ENCODE peak calls at places on chromosomes 4 and X, in five cellular contexts. P, Y, A, W and R are unnamed samples.
A peak's percentile ranks its signal among the peaks of the same experiment; 100 is the strongest.

GRCh38 chrX:115191490-115192243 is 2.5 kb downstream of the RBMXL3 start:
- DNase-seq in P (no peak), Y (no peak), A (no peak), W (no peak), R (no peak)

GRCh38 chr4:119139316-119139715 is 3.7 kb downstream of the MYOZ2 start:
- DNase-seq in P (no peak), Y (no peak), A (no peak), W (no peak), R (no peak)

GRCh38 chrX:16882188-16882587 is 12.0 kb upstream of the RBBP7 start:
- DNase-seq in P (peak; percentile 18), Y (no peak), A (no peak), W (no peak), R (no peak)

GRCh38 chr4:20838476-20838875 is 138.2 kb downstream of the PACRGL start:
- DNase-seq in P (no peak), Y (no peak), A (no peak), W (no peak), R (no peak)

GRCh38 chr4:88672987-88673386 is 24.6 kb downstream of the NAP1L5 start:
- DNase-seq in P (no peak), Y (peak; percentile 48), A (no peak), W (no peak), R (no peak)

GRCh38 chrX:44580466-44580865 is 37.8 kb upstream of the FUNDC1 start:
- DNase-seq in P (no peak), Y (no peak), A (no peak), W (no peak), R (no peak)

GRCh38 chr4:5366421-5366820 is 315.1 kb downstream of the STK32B start:
- DNase-seq in P (no peak), Y (no peak), A (no peak), W (no peak), R (no peak)

GRCh38 chrX:110536788-110537187 is 178.1 kb downstream of the RTL9 start:
- DNase-seq in P (no peak), Y (no peak), A (no peak), W (no peak), R (no peak)

GRCh38 chr4:57254727-57255126 is 144.5 kb upstream of the IGFBP7 start:
- DNase-seq in P (no peak), Y (no peak), A (no peak), W (no peak), R (no peak)

GRCh38 chrX:88146577-88146976 is 600.4 kb upstream of the CPXCR1 start:
- DNase-seq in P (no peak), Y (no peak), A (no peak), W (no peak), R (no peak)

GRCh38 chrX:119647552-119648420 is 41.6 kb upstream of the NKRF start:
- DNase-seq in P (no peak), Y (no peak), A (no peak), W (peak; percentile 58), R (peak; percentile 68)

GRCh38 chr4:126144838-126145237 is 830.1 kb downstream of the FAT4 start:
- DNase-seq in P (no peak), Y (no peak), A (no peak), W (no peak), R (no peak)

GRCh38 chrX:140157611-140158010 is 192.3 kb upstream of the CXorf66 start:
- DNase-seq in P (no peak), Y (no peak), A (no peak), W (no peak), R (no peak)

GRCh38 chr4:168893807-168894206 is 116.2 kb downstream of the CBR4 start:
- DNase-seq in P (no peak), Y (no peak), A (no peak), W (no peak), R (no peak)

GRCh38 chrX:18698762-18699650 is 8.4 kb upstream of the PPEF1 start:
- DNase-seq in P (no peak), Y (no peak), A (no peak), W (no peak), R (no peak)

GRCh38 chr4:47538516-47538915 is 53.4 kb downstream of the ATP10D start:
- DNase-seq in P (no peak), Y (no peak), A (no peak), W (no peak), R (no peak)

GRCh38 chr4:150581611-150582010 is 340 bp upstream of the MAB21L2 start:
- DNase-seq in P (no peak), Y (no peak), A (no peak), W (no peak), R (no peak)

GRCh38 chrX:27840881-27841280 is 33.1 kb downstream of the MAGEB10 start:
- DNase-seq in P (no peak), Y (no peak), A (no peak), W (no peak), R (no peak)

GRCh38 chr4:82667761-82668505 is 106.1 kb upstream of the TMEM150C start:
- DNase-seq in P (no peak), Y (no peak), A (no peak), W (no peak), R (no peak)

GRCh38 chrX:31213941-31214340 is 142.1 kb upstream of the FTHL17 start:
- DNase-seq in P (no peak), Y (peak; percentile 25), A (no peak), W (no peak), R (no peak)

GRCh38 chrX:107654778-107655761 is 26.8 kb downstream of the PRPS1 start:
- DNase-seq in P (peak; percentile 49), Y (peak; percentile 80), A (peak; percentile 76), W (peak; percentile 63), R (no peak)

GRCh38 chr4:15894393-15894792 is 44.1 kb downstream of the FGFBP1 start:
- DNase-seq in P (no peak), Y (no peak), A (no peak), W (no peak), R (no peak)

GRCh38 chrX:134512566-134512965 is 52.6 kb downstream of the HPRT1 start:
- DNase-seq in P (no peak), Y (no peak), A (no peak), W (no peak), R (no peak)

GRCh38 chr4:80336582-80336981 is 1.1 kb downstream of the CFAP299 start:
- DNase-seq in P (no peak), Y (peak; percentile 59), A (no peak), W (no peak), R (no peak)

GRCh38 chrX:130296743-130297142 is 28.0 kb upstream of the ZNF280C start:
- DNase-seq in P (no peak), Y (no peak), A (no peak), W (no peak), R (no peak)

GRCh38 chrX:1534321-1535168 is 2.4 kb downstream of the P2RY8 start:
- DNase-seq in P (no peak), Y (no peak), A (no peak), W (peak; percentile 11), R (peak; percentile 72)

GRCh38 chr4:86338521-86338920 is 21.3 kb downstream of the MAPK10 start:
- DNase-seq in P (no peak), Y (no peak), A (no peak), W (no peak), R (no peak)

GRCh38 chr4:10526431-10527222 is 69.4 kb upstream of the ZNF518B start:
- DNase-seq in P (no peak), Y (no peak), A (no peak), W (no peak), R (no peak)

GRCh38 chr4:16032871-16033505 is 50.8 kb downstream of the PROM1 start:
- DNase-seq in P (no peak), Y (no peak), A (no peak), W (no peak), R (no peak)

GRCh38 chr4:145812902-145813301 is 125.7 kb downstream of the ZNF827 start:
- DNase-seq in P (no peak), Y (no peak), A (no peak), W (no peak), R (no peak)

GRCh38 chr4:153643406-153644016 is 40.6 kb upstream of the TLR2 start:
- DNase-seq in P (no peak), Y (peak; percentile 49), A (no peak), W (no peak), R (no peak)

GRCh38 chrX:139290310-139290709 is 240.2 kb upstream of the F9 start:
- DNase-seq in P (no peak), Y (no peak), A (no peak), W (no peak), R (no peak)

GRCh38 chr4:2800691-2801596 is 8.1 kb downstream of the SH3BP2 start:
- DNase-seq in P (peak; percentile 90), Y (no peak), A (peak; percentile 90), W (no peak), R (no peak)

GRCh38 chr4:157425897-157426296 is 205.4 kb downstream of the GRIA2 start:
- DNase-seq in P (no peak), Y (no peak), A (no peak), W (no peak), R (no peak)

GRCh38 chr4:95293014-95293413 is 255.8 kb downstream of the UNC5C start:
- DNase-seq in P (no peak), Y (no peak), A (no peak), W (no peak), R (no peak)

GRCh38 chrX:91434351-91435168 is at the start of gene PABPC5:
- DNase-seq in P (peak; percentile 78), Y (no peak), A (peak; percentile 90), W (no peak), R (peak; percentile 91)

GRCh38 chrX:141133272-141133671 is 43.7 kb downstream of the LDOC1 start:
- DNase-seq in P (no peak), Y (no peak), A (no peak), W (no peak), R (no peak)